ENCODE peak calls at places on chromosomes 4 and X, in nine cellular contexts. Q is GM23338, U is neural progenitor cell, X is SK-N-SH, B is GM23248, D is OCI-LY7, A is HCT116, L is PC-3, H is hepatocyte. O is an unnamed sample.

GRCh38 chr4:8513931-8514330 is 66.3 kb upstream of the GPR78 start:
- DNase-seq in Q (no peak), U (no peak), X (no peak), B (no peak), D (no peak), A (no peak), L (no peak), H (no peak), O (no peak)

GRCh38 chr4:74716436-74716765 is 77.9 kb downstream of the BTC start:
- DNase-seq in Q (no peak), U (no peak), X (no peak), B (no peak), D (no peak), A (no peak), L (no peak), H (no peak), O (peak)

GRCh38 chrX:154353172-154353843 is 21.1 kb downstream of the FLNA start:
- DNase-seq in Q (no peak), U (no peak), X (no peak), B (no peak), D (no peak), A (no peak), L (no peak), H (no peak), O (no peak)

GRCh38 chr4:95869961-95870500 is 30.1 kb downstream of the PDHA2 start:
- DNase-seq in Q (peak), U (no peak), X (no peak), B (no peak), D (no peak), A (no peak), L (no peak), H (no peak), O (no peak)

GRCh38 chr4:48913346-48913745 is 6.8 kb upstream of the OCIAD2 start:
- DNase-seq in Q (no peak), U (no peak), X (no peak), B (peak), D (no peak), A (no peak), L (peak), H (no peak), O (no peak)

GRCh38 chr4:111652986-111653385 is 492.3 kb upstream of the FAM241A start:
- DNase-seq in Q (no peak), U (no peak), X (no peak), B (no peak), D (no peak), A (no peak), L (no peak), H (no peak), O (no peak)

GRCh38 chrX:1462596-1463251 is 10.0 kb upstream of the ASMTL start:
- DNase-seq in Q (no peak), U (no peak), X (no peak), B (peak), D (no peak), A (no peak), L (peak), H (peak), O (no peak)

GRCh38 chr4:188387134-188387791 is 248.0 kb downstream of the TRIML1 start:
- DNase-seq in Q (peak), U (peak), X (no peak), B (no peak), D (no peak), A (no peak), L (no peak), H (peak), O (peak)

GRCh38 chr4:145299380-145300076 is 119.1 kb upstream of the OTUD4 start:
- DNase-seq in Q (no peak), U (no peak), X (no peak), B (peak), D (peak), A (peak), L (peak), H (no peak), O (peak)

GRCh38 chrX:19866626-19867410 is 20.6 kb downstream of the SH3KBP1 start:
- DNase-seq in Q (no peak), U (no peak), X (no peak), B (no peak), D (no peak), A (no peak), L (no peak), H (no peak), O (no peak)

GRCh38 chr4:15682340-15682725 is 706 bp downstream of the FAM200B start:
- DNase-seq in Q (no peak), U (no peak), X (no peak), B (peak), D (no peak), A (no peak), L (no peak), H (no peak), O (no peak)

GRCh38 chr4:170079981-170080380 is 9.8 kb downstream of the AADAT start:
- DNase-seq in Q (no peak), U (no peak), X (no peak), B (no peak), D (no peak), A (no peak), L (no peak), H (no peak), O (no peak)

GRCh38 chrX:84729408-84729807 is 227.2 kb upstream of the HDX start:
- DNase-seq in Q (no peak), U (no peak), X (no peak), B (no peak), D (no peak), A (no peak), L (no peak), H (no peak), O (no peak)

GRCh38 chrX:153876112-153876491 is 9.9 kb downstream of the L1CAM start:
- DNase-seq in Q (no peak), U (no peak), X (no peak), B (no peak), D (no peak), A (no peak), L (no peak), H (no peak), O (no peak)

GRCh38 chr4:56235714-56236113 is 151.6 kb downstream of the AASDH start:
- DNase-seq in Q (no peak), U (no peak), X (no peak), B (no peak), D (no peak), A (no peak), L (no peak), H (no peak), O (no peak)

GRCh38 chr4:30825008-30825765 is 105.0 kb downstream of the PCDH7 start:
- DNase-seq in Q (no peak), U (no peak), X (no peak), B (no peak), D (no peak), A (no peak), L (peak), H (no peak), O (no peak)

DNA sequence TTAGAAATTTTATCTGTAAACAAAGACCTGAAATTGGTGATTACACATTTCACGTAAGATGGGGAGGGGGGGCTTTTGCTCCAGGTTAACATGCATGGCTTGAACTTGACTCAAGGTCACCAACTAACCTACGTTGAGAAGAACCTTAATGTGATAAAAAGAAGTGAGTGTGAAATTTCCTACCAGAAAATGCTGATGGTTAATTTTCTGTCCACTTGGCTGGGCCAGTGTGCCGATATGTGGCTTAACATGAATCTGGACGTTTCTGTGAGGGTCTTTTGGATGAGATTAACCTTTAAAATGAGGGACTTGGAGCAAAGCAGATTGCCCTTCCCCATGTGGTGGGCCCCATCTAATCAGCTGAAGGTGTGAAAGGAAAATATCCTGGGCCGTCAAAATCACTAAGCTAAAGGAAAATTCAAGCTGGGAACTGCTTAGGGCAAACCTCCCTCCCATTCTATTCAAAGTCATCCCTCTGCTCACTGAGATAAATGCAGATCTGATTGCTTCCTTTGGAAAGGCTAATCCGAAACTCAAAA is 107.3 kb upstream of the ENPP6 start:
- DNase-seq in Q (no peak), U (no peak), X (no peak), B (no peak), D (no peak), A (no peak), L (no peak), H (no peak), O (no peak)
- TF ChIP-seq EZH2phosphoT487 in Q (no peak), U (no peak), X (no peak), B (no peak), D (no peak), A (no peak), L (no peak), H (no peak), O (no peak)

DNA sequence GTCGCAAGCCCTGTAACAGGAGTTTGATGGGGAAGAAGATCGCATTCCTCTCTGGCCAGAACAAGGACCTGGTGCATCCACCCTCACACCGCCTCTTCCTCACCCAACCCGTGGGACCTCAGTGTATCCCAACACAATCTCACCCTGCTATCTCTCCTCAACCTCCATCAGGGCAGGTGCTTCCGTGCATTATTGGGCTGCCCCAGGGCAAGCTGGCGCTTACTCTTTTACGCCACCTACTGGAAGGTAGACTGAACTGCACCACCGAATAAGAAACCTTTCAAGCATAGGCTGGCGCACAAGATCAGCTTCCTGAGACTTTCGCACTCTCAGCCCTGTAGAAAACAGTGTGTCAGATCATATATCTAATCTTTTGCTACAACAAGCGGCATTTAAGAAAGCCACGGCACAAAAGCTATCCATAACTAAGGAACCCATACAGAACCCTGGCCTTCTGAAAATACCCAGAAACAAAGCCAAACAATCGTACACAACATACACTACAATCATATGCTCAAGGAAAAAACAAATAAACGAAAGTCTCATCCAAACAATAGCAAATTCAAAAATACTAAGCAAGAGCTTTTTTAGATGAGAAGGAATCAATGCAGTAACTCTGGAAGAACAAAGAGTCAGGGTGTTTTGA is 209.3 kb downstream of the UGT8 start:
- DNase-seq in Q (peak), U (peak), X (peak), B (peak), D (peak), A (peak), L (peak), H (peak), O (peak)
- TF ChIP-seq EZH2phosphoT487 in Q (no peak), U (no peak), X (no peak), B (no peak), D (no peak), A (no peak), L (no peak), H (no peak), O (no peak)

DNA sequence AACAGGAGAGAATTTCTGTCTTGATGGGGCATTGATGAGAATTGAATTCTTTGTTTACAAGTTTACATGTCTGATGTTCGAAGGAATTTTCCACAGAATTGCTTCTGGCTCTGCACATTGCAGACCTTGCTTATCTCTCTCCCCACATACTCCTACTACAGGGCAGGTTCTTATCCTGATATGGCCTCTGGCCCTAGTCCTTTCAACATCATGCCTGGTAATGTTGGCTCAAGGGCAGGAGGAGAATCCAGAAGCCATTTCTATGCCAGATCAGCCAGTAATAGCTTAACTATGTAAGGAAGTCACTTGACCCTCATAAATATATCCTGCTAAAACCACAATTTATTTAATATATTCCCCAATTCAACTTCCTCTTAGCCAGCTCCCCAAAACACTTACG is 24.3 kb upstream of the TSPAN5 start:
- DNase-seq in Q (no peak), U (no peak), X (peak), B (peak), D (no peak), A (no peak), L (peak), H (no peak), O (no peak)
- TF ChIP-seq EZH2phosphoT487 in Q (no peak), U (no peak), X (no peak), B (no peak), D (no peak), A (no peak), L (no peak), H (no peak), O (no peak)

GRCh38 chrX:56026816-56027215 is 205.3 kb upstream of the KLF8 start:
- DNase-seq in Q (no peak), U (no peak), X (no peak), B (no peak), D (no peak), A (no peak), L (no peak), H (no peak), O (no peak)

GRCh38 chrX:56031409-56031808 is 200.7 kb upstream of the KLF8 start:
- DNase-seq in Q (no peak), U (no peak), X (no peak), B (no peak), D (no peak), A (no peak), L (no peak), H (no peak), O (no peak)

GRCh38 chrX:56029188-56029587 is 203.0 kb upstream of the KLF8 start:
- DNase-seq in Q (no peak), U (no peak), X (no peak), B (no peak), D (no peak), A (no peak), L (peak), H (no peak), O (no peak)

GRCh38 chrX:56029691-56030090 is 202.5 kb upstream of the KLF8 start:
- DNase-seq in Q (no peak), U (no peak), X (no peak), B (no peak), D (no peak), A (no peak), L (no peak), H (no peak), O (no peak)

DNA sequence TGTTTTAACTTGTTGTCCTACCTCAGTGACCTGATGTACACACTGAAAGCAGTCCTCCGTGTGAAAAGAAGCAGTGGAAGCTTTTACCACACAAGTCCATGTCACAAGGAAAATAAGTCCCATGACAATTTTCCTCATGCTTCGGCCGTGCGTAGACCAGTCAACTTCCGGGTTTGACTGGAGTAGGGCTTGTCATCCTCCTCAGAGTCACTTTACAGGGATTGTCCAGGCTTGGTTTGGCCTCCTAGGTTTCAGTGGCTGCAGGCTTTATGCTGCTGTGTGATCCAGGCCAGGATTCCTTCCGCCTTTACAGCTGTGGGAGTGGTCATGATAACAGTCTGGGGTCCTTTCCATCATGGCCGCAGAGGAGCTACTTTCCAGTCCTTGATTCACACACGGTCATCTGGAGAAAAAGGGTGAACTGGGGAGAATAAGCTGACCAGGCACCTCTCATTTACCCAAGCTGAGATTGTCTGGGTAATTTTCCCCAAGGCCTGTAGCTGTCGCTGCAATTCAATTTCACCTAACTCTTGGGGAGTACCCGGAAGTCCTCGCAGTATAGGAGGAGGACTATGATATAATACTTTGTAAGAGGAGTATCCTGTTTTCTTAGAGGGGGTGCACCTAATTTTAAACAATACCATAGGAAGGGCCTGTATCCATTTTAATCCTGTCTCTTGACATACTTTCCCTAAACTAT is 206.1 kb upstream of the KLF8 start:
- DNase-seq in Q (no peak), U (no peak), X (no peak), B (no peak), D (no peak), A (no peak), L (no peak), H (no peak), O (no peak)
- TF ChIP-seq EZH2phosphoT487 in Q (no peak), U (no peak), X (no peak), B (no peak), D (no peak), A (no peak), L (no peak), H (no peak), O (no peak)

DNA sequence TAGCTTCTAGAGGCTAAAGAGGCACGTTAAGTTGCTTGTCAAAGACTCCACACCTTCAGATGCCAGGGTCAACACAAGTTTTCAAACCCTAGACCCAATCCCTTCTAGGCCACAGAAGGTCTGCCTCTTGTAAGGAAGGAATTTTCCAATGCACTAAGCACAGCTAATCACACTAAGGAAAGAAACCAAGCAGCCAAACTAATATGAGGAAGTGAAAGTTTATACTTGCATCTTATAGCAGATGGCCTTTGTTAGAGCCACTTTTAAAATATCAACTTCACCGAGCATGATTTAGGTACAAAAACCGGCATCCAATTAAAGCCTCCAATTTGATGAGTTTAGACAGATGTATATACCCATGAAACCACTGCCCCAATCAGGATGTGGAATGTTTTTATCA is 9.9 kb downstream of the FHL1 start:
- DNase-seq in Q (no peak), U (no peak), X (no peak), B (no peak), D (peak), A (no peak), L (no peak), H (no peak), O (peak)
- TF ChIP-seq EZH2phosphoT487 in Q (no peak), U (no peak), X (no peak), B (no peak), D (no peak), A (no peak), L (no peak), H (no peak), O (no peak)